ENCODE peak calls at places on chromosomes 7 and 10, in seven cellular contexts. R, I, O, N, W, U and P are unnamed samples.

GRCh38 chr7:44709011-44709915 is 39.4 kb upstream of the ZMIZ2 start:
- DNase-seq in R (no peak), I (no peak), O (no peak), N (no peak), W (no peak), U (no peak), P (no peak)

GRCh38 chr7:136353287-136353686 is 376.1 kb upstream of the MTPN start:
- DNase-seq in R (no peak), I (peak; percentile 96), O (no peak), N (no peak), W (no peak), U (no peak), P (no peak)

GRCh38 chr10:132063432-132063831 is 2.3 kb upstream of the JAKMIP3 start:
- DNase-seq in R (no peak), I (no peak), O (no peak), N (no peak), W (no peak), U (no peak), P (no peak)

GRCh38 chr7:39248693-39249090 is 271.0 kb downstream of the POU6F2 start:
- DNase-seq in R (no peak), I (no peak), O (no peak), N (no peak), W (no peak), U (no peak), P (no peak)

GRCh38 chr10:122701652-122702051 is 2.0 kb upstream of the C10orf120 start:
- DNase-seq in R (no peak), I (no peak), O (no peak), N (no peak), W (no peak), U (no peak), P (no peak)

GRCh38 chr10:132855889-132856288 is 69.9 kb upstream of the NKX6-2 start:
- DNase-seq in R (no peak), I (no peak), O (no peak), N (no peak), W (no peak), U (no peak), P (no peak)

GRCh38 chr7:131312838-131313237 is 14.8 kb upstream of the MKLN1 start:
- DNase-seq in R (no peak), I (no peak), O (no peak), N (no peak), W (no peak), U (no peak), P (no peak)

GRCh38 chr7:83118347-83119001 is 44.2 kb downstream of the PCLO start:
- DNase-seq in R (no peak), I (no peak), O (no peak), N (no peak), W (no peak), U (no peak), P (no peak)

GRCh38 chr7:80346704-80347103 is 165.2 kb downstream of the GNAT3 start:
- DNase-seq in R (no peak), I (no peak), O (peak; percentile 89), N (no peak), W (no peak), U (peak; percentile 96), P (peak; percentile 88)

GRCh38 chr10:101452593-101452992 is 98.6 kb downstream of the BTRC start:
- DNase-seq in R (no peak), I (no peak), O (no peak), N (no peak), W (no peak), U (no peak), P (no peak)

GRCh38 chr7:126727930-126728331 is 524.8 kb downstream of the GRM8 start:
- DNase-seq in R (no peak), I (peak; percentile 19), O (peak; percentile 69), N (peak; percentile 44), W (no peak), U (peak; percentile 33), P (peak; percentile 2)

GRCh38 chr7:12403287-12404181 is at the start of gene VWDE:
- DNase-seq in R (no peak), I (peak; percentile 68), O (peak; percentile 39), N (peak; percentile 34), W (peak; percentile 55), U (peak; percentile 28), P (peak; percentile 80)

GRCh38 chr7:75989726-75990388 is 4.5 kb downstream of the TMEM120A start:
- DNase-seq in R (no peak), I (no peak), O (no peak), N (no peak), W (no peak), U (no peak), P (no peak)

GRCh38 chr7:158258411-158259130 is 329.1 kb downstream of the PTPRN2 start:
- DNase-seq in R (no peak), I (no peak), O (no peak), N (no peak), W (no peak), U (no peak), P (no peak)

GRCh38 chr7:143936087-143937009 is 1.3 kb downstream of the OR2F2 start:
- DNase-seq in R (no peak), I (no peak), O (peak; percentile 54), N (no peak), W (peak; percentile 48), U (peak; percentile 3), P (no peak)

GRCh38 chr10:102777696-102778530 is 34.2 kb downstream of the WBP1L start:
- DNase-seq in R (no peak), I (no peak), O (no peak), N (no peak), W (peak; percentile 42), U (no peak), P (no peak)
- H3K4me3 ChIP-seq in R (no peak overlapping the region), I (no peak overlapping the region), O (no peak overlapping the region), N (no peak overlapping the region), W (no peak overlapping the region), U (no peak overlapping the region), P (no peak overlapping the region)

GRCh38 chr10:95788830-95789229 is 32.9 kb downstream of the ENTPD1 start:
- DNase-seq in R (no peak), I (no peak), O (peak; percentile 77), N (peak; percentile 36), W (no peak), U (no peak), P (no peak)
- H3K79me2 ChIP-seq in R (no peaks in the 10 kb centered on the region), I (no peaks in the 10 kb centered on the region), O (no peaks in the 10 kb centered on the region), N (no peaks in the 10 kb centered on the region), W (no peaks in the 10 kb centered on the region), U (no peaks in the 10 kb centered on the region), P (no peaks in the 10 kb centered on the region)

DNA sequence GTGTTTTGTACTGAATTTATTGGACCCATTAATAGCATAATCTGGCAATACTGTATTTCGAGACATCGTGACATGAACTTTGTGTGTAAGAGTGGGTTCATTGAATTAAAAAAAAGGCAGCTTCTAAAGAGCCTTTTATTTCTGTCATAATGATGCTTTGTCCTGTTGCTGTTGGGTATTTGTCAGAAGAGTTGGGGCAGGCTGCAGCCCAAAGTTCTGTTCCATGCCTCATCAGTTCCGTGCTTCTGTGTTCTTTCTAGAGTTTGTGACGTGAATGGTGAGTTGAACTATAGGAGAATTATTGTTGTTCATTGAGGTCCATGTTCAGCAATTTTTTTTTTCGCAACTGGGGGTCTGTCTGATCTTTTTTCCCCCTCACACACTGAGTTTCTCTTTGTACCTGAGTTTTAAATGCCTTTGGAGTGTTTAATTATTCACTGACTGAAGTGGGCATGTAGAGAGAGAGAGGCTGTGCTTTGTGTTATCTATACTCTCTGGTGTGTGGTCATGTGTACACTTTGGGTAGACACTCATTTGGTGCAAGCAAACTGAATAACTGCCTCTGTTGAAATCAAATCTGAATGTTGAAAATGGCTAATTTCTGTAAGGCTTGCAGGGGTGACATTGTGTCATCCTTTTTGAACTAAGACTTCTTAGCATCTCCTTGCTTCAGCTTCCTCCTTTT is 69.8 kb downstream of the ADD3 start:
- DNase-seq in R (no peak), I (no peak), O (peak; percentile 27), N (no peak), W (no peak), U (peak; percentile 52), P (no peak)
- H3K4me3 ChIP-seq in R (no peak overlapping the region), I (peak overlapping the region; percentile 19), O (peak overlapping the region; percentile 20), N (no peak overlapping the region), W (peak overlapping the region; percentile 11), U (peak overlapping the region; percentile 33), P (no peak overlapping the region)

DNA sequence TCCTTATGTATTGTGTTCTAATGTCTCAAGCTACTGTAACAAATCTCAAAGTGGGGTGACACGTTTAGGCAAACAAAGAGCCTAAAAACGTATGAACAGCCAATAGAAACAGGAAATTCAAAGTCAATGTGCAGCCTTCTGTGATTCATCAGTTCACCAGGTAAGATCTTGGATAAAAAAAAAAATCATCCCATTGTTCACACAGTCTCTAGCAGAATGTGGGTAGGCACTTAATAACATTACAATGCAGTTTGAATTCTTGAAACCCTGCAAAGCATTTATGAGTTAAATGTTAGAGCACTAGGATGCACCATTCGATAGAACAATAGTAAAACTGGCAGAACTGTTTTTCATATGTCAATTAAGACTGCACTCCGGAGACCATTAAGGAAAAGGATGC is 88.2 kb upstream of the HDAC9 start:
- DNase-seq in R (no peak), I (no peak), O (no peak), N (peak; percentile 62), W (no peak), U (peak; percentile 44), P (peak; percentile 61)
- H3K79me2 ChIP-seq in R (no peaks in the 10 kb centered on the region), I (no peaks in the 10 kb centered on the region), O (no peaks in the 10 kb centered on the region), N (no peaks in the 10 kb centered on the region), W (no peaks in the 10 kb centered on the region), U (no peaks in the 10 kb centered on the region), P (no peaks in the 10 kb centered on the region)

DNA sequence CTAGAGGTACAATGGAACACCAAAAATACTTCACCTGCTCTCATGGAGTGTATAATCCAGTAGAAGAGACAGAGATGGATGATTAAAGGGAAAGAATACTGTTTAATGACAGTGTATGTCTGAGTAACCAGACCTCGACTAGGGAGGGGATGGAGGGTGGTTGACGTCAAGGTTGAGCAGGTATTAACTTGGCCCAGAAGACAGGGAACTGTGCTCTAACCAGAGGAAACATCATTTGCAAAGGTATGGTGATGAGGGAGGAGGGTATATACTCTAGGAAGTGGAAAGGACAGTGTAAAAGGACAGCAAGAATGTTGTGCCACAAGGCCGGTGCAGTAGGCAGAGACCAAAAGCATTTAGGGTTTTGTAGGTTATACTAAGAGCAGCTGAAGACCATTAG is 2.9 kb downstream of the MIOS start:
- DNase-seq in R (no peak), I (no peak), O (no peak), N (no peak), W (no peak), U (no peak), P (no peak)
- H3K4me3 ChIP-seq in R (no peak overlapping the region), I (peak overlapping the region; percentile 86), O (no peak overlapping the region), N (no peak overlapping the region), W (no peak overlapping the region), U (no peak overlapping the region), P (peak overlapping the region; percentile 86)